ENCODE peak calls at places on chromosomes 6 and 20, in six cellular contexts. Y, W, E, T, A and M are unnamed samples.

GRCh38 chr20:47847882-47848485 is 62.7 kb upstream of the SULF2 start:
- DNase-seq in W (no peak), T (no peak), A (no peak), E (no peak), Y (no peak), M (no peak)

GRCh38 chr20:17824676-17825224 is 125.0 kb downstream of the BANF2 start:
- DNase-seq in W (no peak), A (no peak), E (no peak), T (no peak), Y (no peak), M (no peak)

GRCh38 chr6:57247603-57248002 is 25.5 kb upstream of the RAB23 start:
- DNase-seq in A (no peak), Y (no peak), W (no peak), E (no peak), T (no peak), M (no peak)

GRCh38 chr20:43721097-43721428 is 5.7 kb downstream of the GTSF1L start:
- DNase-seq in T (no peak), Y (no peak), A (no peak), E (no peak), W (no peak), M (no peak)

GRCh38 chr6:56766806-56767178 is 124.1 kb upstream of the DST start:
- DNase-seq in Y (no peak), A (no peak), W (no peak), E (no peak), T (peak), M (no peak)

GRCh38 chr6:32973144-32973854 is 4.9 kb downstream of the BRD2 start:
- DNase-seq in T (no peak), A (peak), Y (no peak), E (no peak), W (peak), M (no peak)

GRCh38 chr20:4156411-4156810 is 141.1 kb upstream of the RNF24 start:
- DNase-seq in Y (no peak), T (no peak), E (no peak), W (no peak), A (no peak), M (no peak)

GRCh38 chr20:58651548-58651822 is 402 bp downstream of the STX16 start:
- DNase-seq in Y (no peak), T (no peak), W (no peak), E (no peak), A (peak), M (no peak)

GRCh38 chr6:28988536-28989415 is 16.3 kb downstream of the ZNF311 start:
- DNase-seq in A (peak), E (no peak), T (no peak), Y (peak), W (peak), M (no peak)

GRCh38 chr20:32577023-32577422 is 8.1 kb downstream of the NOL4L start:
- DNase-seq in E (no peak), T (no peak), A (no peak), Y (no peak), W (no peak), M (no peak)

GRCh38 chr6:66226099-66226498 is 519.1 kb upstream of the EYS start:
- DNase-seq in A (no peak), E (no peak), Y (no peak), W (no peak), T (no peak), M (no peak)

GRCh38 chr6:158817298-158818007 is 1.7 kb downstream of the EZR start:
- DNase-seq in E (no peak), T (no peak), A (peak), W (peak), Y (no peak), M (no peak)

GRCh38 chr6:7165002-7165735 is 57.4 kb downstream of the RREB1 start:
- DNase-seq in A (peak), T (no peak), Y (no peak), E (peak), W (no peak), M (no peak)

GRCh38 chr20:57555457-57556184 is 5.3 kb upstream of the PCK1 start:
- DNase-seq in Y (no peak), E (no peak), W (no peak), A (no peak), T (no peak), M (peak)

GRCh38 chr6:12334524-12335130 is 44.5 kb downstream of the EDN1 start:
- DNase-seq in A (no peak), T (no peak), Y (no peak), W (no peak), E (no peak), M (no peak)